ENCODE peak calls at places on chromosomes 6 and 20, in five cellular contexts. One of them, this sample, is unnamed.

GRCh38 chr6:130018830-130019795 is 732 bp downstream of the L3MBTL3 start:
- DNase-seq in stimulated activated CD4-positive, alpha-beta T cell treated with anti-CD3 and anti-CD28 coated beads, Interleukin-12 subunit alpha, Interleukin-12 subunit beta, amount 100 ng/mL, for 4 hours: peak
- DNase-seq in GM03348: peak
- DNase-seq in CD8-positive, alpha-beta T cell: peak
- DNase-seq in psoas muscle: peak
- DNase-seq in this sample: peak

GRCh38 chr20:35571566-35571965 is 29.7 kb downstream of the ERGIC3 start:
- DNase-seq in stimulated activated CD4-positive, alpha-beta T cell treated with anti-CD3 and anti-CD28 coated beads, Interleukin-12 subunit alpha, Interleukin-12 subunit beta, amount 100 ng/mL, for 4 hours: no peak
- DNase-seq in GM03348: no peak
- DNase-seq in CD8-positive, alpha-beta T cell: no peak
- DNase-seq in psoas muscle: no peak
- DNase-seq in this sample: no peak

GRCh38 chr20:23022849-23023248 is 12.3 kb upstream of the SSTR4 start:
- DNase-seq in stimulated activated CD4-positive, alpha-beta T cell treated with anti-CD3 and anti-CD28 coated beads, Interleukin-12 subunit alpha, Interleukin-12 subunit beta, amount 100 ng/mL, for 4 hours: no peak
- DNase-seq in GM03348: no peak
- DNase-seq in CD8-positive, alpha-beta T cell: no peak
- DNase-seq in psoas muscle: no peak
- DNase-seq in this sample: no peak

GRCh38 chr6:43977404-43978111 is 149.7 kb downstream of the MRPL14 start:
- DNase-seq in stimulated activated CD4-positive, alpha-beta T cell treated with anti-CD3 and anti-CD28 coated beads, Interleukin-12 subunit alpha, Interleukin-12 subunit beta, amount 100 ng/mL, for 4 hours: no peak
- DNase-seq in GM03348: no peak
- DNase-seq in CD8-positive, alpha-beta T cell: no peak
- DNase-seq in psoas muscle: no peak
- DNase-seq in this sample: no peak

GRCh38 chr6:143675946-143676345 is 1.8 kb upstream of the PHACTR2 start:
- DNase-seq in stimulated activated CD4-positive, alpha-beta T cell treated with anti-CD3 and anti-CD28 coated beads, Interleukin-12 subunit alpha, Interleukin-12 subunit beta, amount 100 ng/mL, for 4 hours: no peak
- DNase-seq in GM03348: no peak
- DNase-seq in CD8-positive, alpha-beta T cell: no peak
- DNase-seq in psoas muscle: no peak
- DNase-seq in this sample: no peak

GRCh38 chr6:135995160-135995898 is 143.8 kb downstream of the PDE7B start:
- DNase-seq in stimulated activated CD4-positive, alpha-beta T cell treated with anti-CD3 and anti-CD28 coated beads, Interleukin-12 subunit alpha, Interleukin-12 subunit beta, amount 100 ng/mL, for 4 hours: no peak
- DNase-seq in GM03348: peak
- DNase-seq in CD8-positive, alpha-beta T cell: no peak
- DNase-seq in psoas muscle: no peak
- DNase-seq in this sample: peak

GRCh38 chr6:149410557-149410956 is 10.5 kb downstream of the SUMO4 start:
- DNase-seq in stimulated activated CD4-positive, alpha-beta T cell treated with anti-CD3 and anti-CD28 coated beads, Interleukin-12 subunit alpha, Interleukin-12 subunit beta, amount 100 ng/mL, for 4 hours: no peak
- DNase-seq in GM03348: no peak
- DNase-seq in CD8-positive, alpha-beta T cell: no peak
- DNase-seq in psoas muscle: no peak
- DNase-seq in this sample: no peak

GRCh38 chr6:143896096-143896880 is 32.0 kb downstream of the ZC2HC1B start:
- DNase-seq in stimulated activated CD4-positive, alpha-beta T cell treated with anti-CD3 and anti-CD28 coated beads, Interleukin-12 subunit alpha, Interleukin-12 subunit beta, amount 100 ng/mL, for 4 hours: no peak
- DNase-seq in GM03348: no peak
- DNase-seq in CD8-positive, alpha-beta T cell: no peak
- DNase-seq in psoas muscle: no peak
- DNase-seq in this sample: no peak

GRCh38 chr6:42297661-42298060 is 80.0 kb upstream of the MRPS10 start:
- DNase-seq in stimulated activated CD4-positive, alpha-beta T cell treated with anti-CD3 and anti-CD28 coated beads, Interleukin-12 subunit alpha, Interleukin-12 subunit beta, amount 100 ng/mL, for 4 hours: no peak
- DNase-seq in GM03348: no peak
- DNase-seq in CD8-positive, alpha-beta T cell: no peak
- DNase-seq in psoas muscle: no peak
- DNase-seq in this sample: no peak

GRCh38 chr6:105790635-105791034 is 295.5 kb upstream of the PRDM1 start:
- DNase-seq in stimulated activated CD4-positive, alpha-beta T cell treated with anti-CD3 and anti-CD28 coated beads, Interleukin-12 subunit alpha, Interleukin-12 subunit beta, amount 100 ng/mL, for 4 hours: no peak
- DNase-seq in GM03348: no peak
- DNase-seq in CD8-positive, alpha-beta T cell: no peak
- DNase-seq in psoas muscle: no peak
- DNase-seq in this sample: no peak

GRCh38 chr20:41300906-41301305 is 16.6 kb downstream of the ZHX3 start:
- DNase-seq in stimulated activated CD4-positive, alpha-beta T cell treated with anti-CD3 and anti-CD28 coated beads, Interleukin-12 subunit alpha, Interleukin-12 subunit beta, amount 100 ng/mL, for 4 hours: no peak
- DNase-seq in GM03348: no peak
- DNase-seq in CD8-positive, alpha-beta T cell: no peak
- DNase-seq in psoas muscle: no peak
- DNase-seq in this sample: no peak

GRCh38 chr6:157991067-157991432 is 9.4 kb downstream of the SYNJ2 start:
- DNase-seq in stimulated activated CD4-positive, alpha-beta T cell treated with anti-CD3 and anti-CD28 coated beads, Interleukin-12 subunit alpha, Interleukin-12 subunit beta, amount 100 ng/mL, for 4 hours: no peak
- DNase-seq in GM03348: no peak
- DNase-seq in CD8-positive, alpha-beta T cell: no peak
- DNase-seq in psoas muscle: no peak
- DNase-seq in this sample: no peak

GRCh38 chr20:58627212-58628072 is 23.6 kb upstream of the STX16 start:
- DNase-seq in stimulated activated CD4-positive, alpha-beta T cell treated with anti-CD3 and anti-CD28 coated beads, Interleukin-12 subunit alpha, Interleukin-12 subunit beta, amount 100 ng/mL, for 4 hours: no peak
- DNase-seq in GM03348: no peak
- DNase-seq in CD8-positive, alpha-beta T cell: peak
- DNase-seq in psoas muscle: no peak
- DNase-seq in this sample: no peak

GRCh38 chr20:11261533-11262000 is 587.8 kb upstream of the JAG1 start:
- DNase-seq in stimulated activated CD4-positive, alpha-beta T cell treated with anti-CD3 and anti-CD28 coated beads, Interleukin-12 subunit alpha, Interleukin-12 subunit beta, amount 100 ng/mL, for 4 hours: no peak
- DNase-seq in GM03348: peak
- DNase-seq in CD8-positive, alpha-beta T cell: no peak
- DNase-seq in psoas muscle: no peak
- DNase-seq in this sample: peak

GRCh38 chr6:79127660-79128059 is 49.6 kb upstream of the PHIP start:
- DNase-seq in stimulated activated CD4-positive, alpha-beta T cell treated with anti-CD3 and anti-CD28 coated beads, Interleukin-12 subunit alpha, Interleukin-12 subunit beta, amount 100 ng/mL, for 4 hours: no peak
- DNase-seq in GM03348: no peak
- DNase-seq in CD8-positive, alpha-beta T cell: no peak
- DNase-seq in psoas muscle: no peak
- DNase-seq in this sample: no peak

GRCh38 chr20:56634735-56635422 is 5.8 kb downstream of the TFAP2C start:
- DNase-seq in stimulated activated CD4-positive, alpha-beta T cell treated with anti-CD3 and anti-CD28 coated beads, Interleukin-12 subunit alpha, Interleukin-12 subunit beta, amount 100 ng/mL, for 4 hours: no peak
- DNase-seq in GM03348: no peak
- DNase-seq in CD8-positive, alpha-beta T cell: no peak
- DNase-seq in psoas muscle: no peak
- DNase-seq in this sample: no peak

GRCh38 chr6:79232696-79233462 is 1.6 kb downstream of the HMGN3 start:
- DNase-seq in stimulated activated CD4-positive, alpha-beta T cell treated with anti-CD3 and anti-CD28 coated beads, Interleukin-12 subunit alpha, Interleukin-12 subunit beta, amount 100 ng/mL, for 4 hours: no peak
- DNase-seq in GM03348: no peak
- DNase-seq in CD8-positive, alpha-beta T cell: no peak
- DNase-seq in psoas muscle: no peak
- DNase-seq in this sample: no peak

GRCh38 chr20:16654858-16655257 is 75.0 kb upstream of the SNRPB2 start:
- DNase-seq in stimulated activated CD4-positive, alpha-beta T cell treated with anti-CD3 and anti-CD28 coated beads, Interleukin-12 subunit alpha, Interleukin-12 subunit beta, amount 100 ng/mL, for 4 hours: no peak
- DNase-seq in GM03348: no peak
- DNase-seq in CD8-positive, alpha-beta T cell: no peak
- DNase-seq in psoas muscle: no peak
- DNase-seq in this sample: no peak

GRCh38 chr20:58634121-58634817 is 16.8 kb upstream of the STX16 start:
- DNase-seq in stimulated activated CD4-positive, alpha-beta T cell treated with anti-CD3 and anti-CD28 coated beads, Interleukin-12 subunit alpha, Interleukin-12 subunit beta, amount 100 ng/mL, for 4 hours: no peak
- DNase-seq in GM03348: no peak
- DNase-seq in CD8-positive, alpha-beta T cell: no peak
- DNase-seq in psoas muscle: no peak
- DNase-seq in this sample: no peak

GRCh38 chr20:52975024-52975732 is 3.0 kb downstream of the TSHZ2 start:
- DNase-seq in stimulated activated CD4-positive, alpha-beta T cell treated with anti-CD3 and anti-CD28 coated beads, Interleukin-12 subunit alpha, Interleukin-12 subunit beta, amount 100 ng/mL, for 4 hours: peak
- DNase-seq in GM03348: no peak
- DNase-seq in CD8-positive, alpha-beta T cell: no peak
- DNase-seq in psoas muscle: no peak
- DNase-seq in this sample: no peak

GRCh38 chr6:43933111-43933885 is 163.3 kb downstream of the VEGFA start:
- DNase-seq in stimulated activated CD4-positive, alpha-beta T cell treated with anti-CD3 and anti-CD28 coated beads, Interleukin-12 subunit alpha, Interleukin-12 subunit beta, amount 100 ng/mL, for 4 hours: no peak
- DNase-seq in GM03348: no peak
- DNase-seq in CD8-positive, alpha-beta T cell: no peak
- DNase-seq in psoas muscle: no peak
- DNase-seq in this sample: no peak

GRCh38 chr6:140538926-140539325 is 1164.5 kb upstream of the CITED2 start:
- DNase-seq in stimulated activated CD4-positive, alpha-beta T cell treated with anti-CD3 and anti-CD28 coated beads, Interleukin-12 subunit alpha, Interleukin-12 subunit beta, amount 100 ng/mL, for 4 hours: no peak
- DNase-seq in GM03348: peak
- DNase-seq in CD8-positive, alpha-beta T cell: no peak
- DNase-seq in psoas muscle: no peak
- DNase-seq in this sample: peak

GRCh38 chr6:148465011-148465335 is 122.3 kb downstream of the SASH1 start:
- DNase-seq in stimulated activated CD4-positive, alpha-beta T cell treated with anti-CD3 and anti-CD28 coated beads, Interleukin-12 subunit alpha, Interleukin-12 subunit beta, amount 100 ng/mL, for 4 hours: no peak
- DNase-seq in GM03348: no peak
- DNase-seq in CD8-positive, alpha-beta T cell: no peak
- DNase-seq in psoas muscle: no peak
- DNase-seq in this sample: no peak

GRCh38 chr20:49367113-49367512 is 89.3 kb upstream of the ZNFX1 start:
- DNase-seq in stimulated activated CD4-positive, alpha-beta T cell treated with anti-CD3 and anti-CD28 coated beads, Interleukin-12 subunit alpha, Interleukin-12 subunit beta, amount 100 ng/mL, for 4 hours: no peak
- DNase-seq in GM03348: no peak
- DNase-seq in CD8-positive, alpha-beta T cell: no peak
- DNase-seq in psoas muscle: no peak
- DNase-seq in this sample: no peak

GRCh38 chr6:42239736-42240375 is 22.2 kb upstream of the MRPS10 start:
- DNase-seq in stimulated activated CD4-positive, alpha-beta T cell treated with anti-CD3 and anti-CD28 coated beads, Interleukin-12 subunit alpha, Interleukin-12 subunit beta, amount 100 ng/mL, for 4 hours: no peak
- DNase-seq in GM03348: peak
- DNase-seq in CD8-positive, alpha-beta T cell: no peak
- DNase-seq in psoas muscle: no peak
- DNase-seq in this sample: peak

GRCh38 chr6:130713144-130713543 is 114.1 kb upstream of the SMLR1 start:
- DNase-seq in stimulated activated CD4-positive, alpha-beta T cell treated with anti-CD3 and anti-CD28 coated beads, Interleukin-12 subunit alpha, Interleukin-12 subunit beta, amount 100 ng/mL, for 4 hours: no peak
- DNase-seq in GM03348: no peak
- DNase-seq in CD8-positive, alpha-beta T cell: no peak
- DNase-seq in psoas muscle: no peak
- DNase-seq in this sample: no peak

GRCh38 chr6:169848946-169849345 is 97.5 kb downstream of the ERMARD start:
- DNase-seq in stimulated activated CD4-positive, alpha-beta T cell treated with anti-CD3 and anti-CD28 coated beads, Interleukin-12 subunit alpha, Interleukin-12 subunit beta, amount 100 ng/mL, for 4 hours: no peak
- DNase-seq in GM03348: no peak
- DNase-seq in CD8-positive, alpha-beta T cell: no peak
- DNase-seq in psoas muscle: no peak
- DNase-seq in this sample: no peak